ENCODE peak calls at places on chromosome 6, in five cellular contexts. W is endothelial cell of umbilical vein; P is effector memory CD8-positive, alpha-beta T cell; J is C1 segment of cervical spinal cord; O is activated CD8-positive, alpha-beta memory T cell treated with anti-CD3 and anti-CD28 coated beads, Interleukin-2, amount 10 ng/mL, durations not matched to agents 7 days and 5 days. N is an unnamed sample.

GRCh38 chr6:168525926-168526630 is 85.1 kb downstream of the SMOC2 start:
- DNase-seq in O (no peak), J (no peak), P (no peak), W (no peak), N (no peak)

GRCh38 chr6:130322673-130323268 is 43.0 kb upstream of the TMEM200A start:
- DNase-seq in J (no peak), W (peak), P (peak), O (peak), N (no peak)

GRCh38 chr6:11189865-11190624 is 42.4 kb downstream of the NEDD9 start:
- DNase-seq in O (no peak), W (no peak), P (no peak), J (no peak), N (no peak)

GRCh38 chr6:36314221-36315014 is 22.3 kb downstream of the BNIP5 start:
- DNase-seq in W (no peak), O (no peak), J (no peak), P (peak), N (no peak)

GRCh38 chr6:151291145-151292055 is 51.6 kb downstream of the AKAP12 start:
- DNase-seq in W (no peak), J (no peak), O (no peak), P (no peak), N (peak)

GRCh38 chr6:15319677-15320076 is 73.8 kb downstream of the JARID2 start:
- DNase-seq in W (no peak), O (no peak), P (no peak), J (no peak), N (no peak)

GRCh38 chr6:15387118-15387517 is 141.2 kb downstream of the JARID2 start:
- DNase-seq in O (peak), J (no peak), P (no peak), W (no peak), N (no peak)

GRCh38 chr6:33974471-33974870 is 170.7 kb upstream of the MLN start:
- DNase-seq in W (no peak), O (no peak), P (no peak), J (no peak), N (no peak)

GRCh38 chr6:57193177-57193576 is 21.1 kb downstream of the BAG2 start:
- DNase-seq in P (no peak), J (no peak), W (no peak), O (no peak), N (no peak)

GRCh38 chr6:139370047-139370706 is 4.3 kb downstream of the CITED2 start:
- DNase-seq in J (no peak), W (no peak), O (no peak), P (no peak), N (peak)

GRCh38 chr6:108895591-108895990 is 47.4 kb downstream of the ARMC2 start:
- DNase-seq in O (no peak), P (no peak), W (no peak), J (no peak), N (no peak)

GRCh38 chr6:168968228-168968627 is 285.4 kb downstream of the THBS2 start:
- DNase-seq in W (no peak), O (no peak), J (no peak), P (peak), N (peak)

GRCh38 chr6:34000281-34000680 is 145.6 kb downstream of the GRM4 start:
- DNase-seq in J (no peak), W (no peak), O (no peak), P (no peak), N (no peak)

GRCh38 chr6:15444881-15445280 is 199.0 kb downstream of the JARID2 start:
- DNase-seq in P (no peak), O (no peak), J (no peak), W (no peak), N (no peak)

GRCh38 chr6:138443979-138444378 is 40.0 kb downstream of the HEBP2 start:
- DNase-seq in P (no peak), J (no peak), W (no peak), O (no peak), N (no peak)

N was measured in brain pericyte.